ENCODE peak calls at places on chromosomes 16 and 17, in ten cellular contexts. N is aorta, X is IMR-90, F is gastrocnemius medialis, A is lower lobe of right lung, D is thoracic aorta, B is A549, G is adipocyte, M is cardiac muscle cell, W is WERI-Rb-1. K is an unnamed sample. For H3K9me3, the result is how much of the 10 kb centered on the place peaks cover.

GRCh38 chr17:15662726-15663125 is 21.4 kb downstream of the TRIM16 start:
- DNase-seq in N (no peak), X (no peak), F (no peak), A (no peak), D (no peak), B (no peak), G (no peak), M (peak), W (no peak), K (no peak)

GRCh38 chr17:60231691-60232090 is 81.9 kb downstream of the CA4 start:
- DNase-seq in N (no peak), X (peak), F (no peak), A (no peak), D (no peak), B (no peak), G (peak), M (peak), W (no peak), K (peak)

GRCh38 chr17:73334771-73335513 is 23.1 kb upstream of the CDC42EP4 start:
- DNase-seq in N (no peak), X (no peak), F (no peak), A (no peak), D (no peak), B (no peak), G (no peak), M (no peak), W (peak), K (no peak)

GRCh38 chr17:39722965-39723848 is 7.1 kb downstream of the MIEN1 start:
- DNase-seq in N (peak), X (no peak), F (no peak), A (no peak), D (no peak), B (peak), G (no peak), M (no peak), W (no peak), K (no peak)

GRCh38 chr17:34412965-34413441 is 50.0 kb upstream of the CCL1 start:
- DNase-seq in N (no peak), X (peak), F (no peak), A (no peak), D (no peak), B (no peak), G (peak), M (peak), W (no peak), K (no peak)

GRCh38 chr17:31374503-31374902 is 17.0 kb upstream of the RAB11FIP4 start:
- DNase-seq in N (no peak), X (no peak), F (no peak), A (no peak), D (no peak), B (no peak), G (no peak), M (no peak), W (no peak), K (no peak)

GRCh38 chr17:32256695-32257013 is 9.0 kb upstream of the RHBDL3 start:
- DNase-seq in N (no peak), X (no peak), F (no peak), A (no peak), D (no peak), B (no peak), G (no peak), M (no peak), W (no peak), K (no peak)

GRCh38 chr16:77480671-77481315 is 46.0 kb upstream of the ADAMTS18 start:
- DNase-seq in N (no peak), X (no peak), F (no peak), A (no peak), D (no peak), B (no peak), G (no peak), M (no peak), W (no peak), K (no peak)

GRCh38 chr17:4142107-4142900 is 526 bp downstream of the ZZEF1 start:
- DNase-seq in N (peak), X (peak), F (no peak), A (peak), D (no peak), B (no peak), G (peak), M (peak), W (peak), K (peak)

DNA sequence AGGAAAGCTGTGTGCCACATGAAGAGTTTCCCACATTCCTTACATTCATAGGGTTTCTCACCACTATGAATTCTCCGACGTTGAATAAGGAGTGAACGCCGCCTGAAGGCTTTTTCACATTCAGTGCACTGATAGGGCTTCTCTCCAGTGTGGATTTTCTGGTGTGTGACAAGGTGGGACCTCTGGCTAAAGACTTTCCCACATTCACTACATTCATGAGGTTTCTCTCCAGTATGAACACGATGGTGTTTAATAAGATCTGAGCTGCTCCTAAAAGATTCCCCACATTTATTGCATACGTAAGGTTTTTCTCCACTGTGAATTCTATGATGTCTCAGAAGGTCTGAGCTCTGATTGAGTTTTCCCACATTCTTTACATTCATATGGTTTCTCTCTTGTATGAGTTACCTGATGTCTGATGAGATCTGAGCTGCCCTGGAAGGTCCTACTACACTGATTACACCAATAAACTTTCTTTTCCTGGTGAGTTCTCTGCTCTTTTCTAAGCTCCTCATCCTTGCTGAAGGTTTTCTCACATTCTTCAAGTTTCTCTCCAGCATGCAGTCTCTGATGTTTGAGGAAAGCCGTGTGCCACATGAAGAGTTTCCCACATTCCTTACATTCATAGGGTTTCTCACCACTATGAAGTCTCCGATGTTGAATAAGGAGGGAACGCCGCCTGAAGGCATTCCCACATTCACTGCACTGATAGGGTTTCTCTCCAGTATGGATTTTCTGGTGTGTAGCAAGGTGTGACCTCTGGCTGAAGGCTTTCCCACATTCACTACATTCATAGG is 10.0 kb downstream of the ZNF594 start:
- DNase-seq in N (no peak), X (no peak), F (no peak), A (no peak), D (no peak), B (no peak), G (no peak), M (no peak), W (no peak), K (no peak)
- H3K9me3 ChIP-seq in N (under half), X (half or more), F (half or more), A (half or more), D (half or more), B (half or more), G (half or more), M (under half), W (half or more), K (half or more)

GRCh38 chr16:88624977-88625576 is 13.3 kb upstream of the IL17C start:
- DNase-seq in N (no peak), X (no peak), F (no peak), A (no peak), D (no peak), B (no peak), G (no peak), M (no peak), W (no peak), K (no peak)
- H3K9me3 ChIP-seq in N (under half), X (under half), F (under half), A (under half), D (under half), B (under half), G (under half), M (under half), W (under half), K (under half)

GRCh38 chr16:75942351-75942750 is 216.1 kb upstream of the CPHXL start:
- DNase-seq in N (no peak), X (no peak), F (no peak), A (no peak), D (no peak), B (no peak), G (no peak), M (no peak), W (no peak), K (no peak)

GRCh38 chr16:75942901-75943300 is 216.6 kb upstream of the CPHXL start:
- DNase-seq in N (no peak), X (no peak), F (no peak), A (no peak), D (no peak), B (no peak), G (no peak), M (no peak), W (no peak), K (no peak)

GRCh38 chr16:75943705-75944514 is 217.6 kb upstream of the CPHXL start:
- DNase-seq in N (no peak), X (no peak), F (no peak), A (no peak), D (no peak), B (no peak), G (no peak), M (no peak), W (no peak), K (no peak)

DNA sequence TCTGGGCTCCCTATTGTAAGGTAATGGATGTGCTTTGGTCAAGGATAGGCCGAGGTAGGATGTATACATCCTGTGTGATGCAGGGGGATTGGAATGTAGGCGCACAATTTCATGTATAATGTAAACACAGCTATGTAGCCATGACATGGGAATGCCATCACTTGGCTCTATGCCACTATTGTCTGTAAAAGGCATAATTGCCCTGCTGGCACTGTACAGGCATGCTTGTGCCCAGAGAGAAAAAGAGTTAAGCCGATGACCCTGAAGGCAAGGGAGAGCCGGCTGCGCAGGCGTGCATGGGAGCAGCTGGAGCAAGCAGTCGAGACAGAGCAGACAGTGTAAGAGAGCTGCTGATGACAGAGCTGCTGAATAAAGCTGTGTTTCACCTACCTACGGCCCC is 212.5 kb upstream of the CPHXL start:
- DNase-seq in N (no peak), X (peak), F (no peak), A (no peak), D (no peak), B (no peak), G (no peak), M (no peak), W (no peak), K (peak)
- H3K9me3 ChIP-seq in N (under half), X (under half), F (under half), A (under half), D (under half), B (under half), G (under half), M (under half), W (under half), K (under half)

DNA sequence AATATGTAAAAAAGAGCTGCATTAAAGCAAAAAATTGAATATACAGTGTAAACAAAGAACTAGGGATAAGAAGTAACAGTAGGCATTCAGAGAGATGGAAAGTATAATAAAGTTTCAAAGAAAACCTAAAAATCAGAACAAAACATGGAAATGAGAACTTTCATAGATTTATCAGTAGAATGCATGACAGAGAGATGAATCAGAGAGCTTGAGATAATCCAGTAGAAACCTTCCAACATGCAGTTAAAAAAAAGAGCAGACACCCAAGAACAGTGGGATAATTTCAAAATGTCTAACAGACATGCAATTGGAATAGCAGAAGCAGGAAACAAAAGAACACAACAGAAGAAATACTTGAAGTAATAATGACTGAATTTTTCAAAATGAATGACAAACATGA is 1384.2 kb downstream of the CDH11 start:
- DNase-seq in N (no peak), X (no peak), F (no peak), A (no peak), D (no peak), B (no peak), G (peak), M (peak), W (no peak), K (peak)
- H3K9me3 ChIP-seq in N (under half), X (under half), F (under half), A (under half), D (under half), B (under half), G (under half), M (under half), W (under half), K (under half)

GRCh38 chr16:87150359-87151280 is 166.6 kb downstream of the C16orf95 start:
- DNase-seq in N (no peak), X (no peak), F (no peak), A (no peak), D (no peak), B (no peak), G (peak), M (no peak), W (no peak), K (no peak)
- H3K9me3 ChIP-seq in N (under half), X (under half), F (under half), A (under half), D (under half), B (under half), G (under half), M (under half), W (under half), K (under half)

GRCh38 chr17:21678451-21679081 is 13.8 kb upstream of the KCNJ18 start:
- DNase-seq in N (no peak), X (no peak), F (no peak), A (no peak), D (no peak), B (no peak), G (no peak), M (no peak), W (no peak), K (no peak)
- H3K9me3 ChIP-seq in N (under half), X (half or more), F (under half), A (under half), D (under half), B (under half), G (under half), M (under half), W (under half), K (under half)

GRCh38 chr17:22128171-22128570 is 435.8 kb downstream of the KCNJ18 start:
- DNase-seq in N (no peak), X (no peak), F (no peak), A (no peak), D (no peak), B (no peak), G (no peak), M (no peak), W (no peak), K (no peak)
- H3K9me3 ChIP-seq in N (under half), X (under half), F (under half), A (under half), D (under half), B (under half), G (under half), M (under half), W (under half), K (under half)

GRCh38 chr16:64419832-64420231 is 702.0 kb downstream of the CDH11 start:
- DNase-seq in N (no peak), X (no peak), F (no peak), A (no peak), D (no peak), B (no peak), G (no peak), M (no peak), W (no peak), K (no peak)
- H3K9me3 ChIP-seq in N (under half), X (under half), F (under half), A (under half), D (under half), B (under half), G (under half), M (under half), W (under half), K (under half)

DNA sequence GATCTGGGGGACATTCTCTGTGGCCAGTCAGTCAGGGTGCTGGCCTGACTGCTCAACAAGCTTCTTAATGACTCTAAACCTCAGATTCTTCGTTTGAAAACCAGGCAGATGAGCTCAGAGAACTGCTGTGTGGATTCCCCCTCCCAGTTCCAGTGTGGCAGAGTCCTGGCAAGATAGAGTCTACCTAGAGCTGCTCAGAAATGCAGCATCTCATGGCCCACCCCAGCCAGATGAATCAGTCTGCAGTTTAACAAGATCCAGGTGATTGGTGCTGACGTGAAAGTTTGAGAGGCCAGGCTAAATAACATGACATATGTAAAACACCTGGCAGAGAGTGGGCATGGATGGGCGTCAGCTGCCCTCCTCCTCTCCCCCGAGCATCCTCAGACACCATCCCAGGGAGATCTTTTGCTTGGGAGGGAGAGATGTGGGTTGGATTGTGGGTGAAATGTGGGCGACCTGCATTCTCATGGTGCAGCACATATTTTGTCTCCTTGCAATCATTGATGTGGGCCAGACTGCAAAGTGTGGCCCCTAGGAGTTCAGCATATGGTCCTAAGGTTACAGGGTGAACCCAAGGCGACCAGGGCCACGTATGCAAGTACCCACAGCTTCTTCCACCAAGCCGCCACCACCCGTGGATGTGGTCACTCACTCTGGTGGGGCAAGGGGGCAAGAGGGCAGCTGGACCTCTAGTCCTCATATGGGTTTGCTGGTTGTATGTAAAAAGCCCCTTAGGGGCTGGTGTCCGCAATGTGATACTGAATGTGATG is 19.5 kb downstream of the SOCS3 start:
- DNase-seq in N (no peak), X (no peak), F (no peak), A (no peak), D (no peak), B (no peak), G (no peak), M (no peak), W (no peak), K (no peak)
- H3K9me3 ChIP-seq in N (under half), X (under half), F (under half), A (under half), D (under half), B (under half), G (under half), M (under half), W (under half), K (under half)

DNA sequence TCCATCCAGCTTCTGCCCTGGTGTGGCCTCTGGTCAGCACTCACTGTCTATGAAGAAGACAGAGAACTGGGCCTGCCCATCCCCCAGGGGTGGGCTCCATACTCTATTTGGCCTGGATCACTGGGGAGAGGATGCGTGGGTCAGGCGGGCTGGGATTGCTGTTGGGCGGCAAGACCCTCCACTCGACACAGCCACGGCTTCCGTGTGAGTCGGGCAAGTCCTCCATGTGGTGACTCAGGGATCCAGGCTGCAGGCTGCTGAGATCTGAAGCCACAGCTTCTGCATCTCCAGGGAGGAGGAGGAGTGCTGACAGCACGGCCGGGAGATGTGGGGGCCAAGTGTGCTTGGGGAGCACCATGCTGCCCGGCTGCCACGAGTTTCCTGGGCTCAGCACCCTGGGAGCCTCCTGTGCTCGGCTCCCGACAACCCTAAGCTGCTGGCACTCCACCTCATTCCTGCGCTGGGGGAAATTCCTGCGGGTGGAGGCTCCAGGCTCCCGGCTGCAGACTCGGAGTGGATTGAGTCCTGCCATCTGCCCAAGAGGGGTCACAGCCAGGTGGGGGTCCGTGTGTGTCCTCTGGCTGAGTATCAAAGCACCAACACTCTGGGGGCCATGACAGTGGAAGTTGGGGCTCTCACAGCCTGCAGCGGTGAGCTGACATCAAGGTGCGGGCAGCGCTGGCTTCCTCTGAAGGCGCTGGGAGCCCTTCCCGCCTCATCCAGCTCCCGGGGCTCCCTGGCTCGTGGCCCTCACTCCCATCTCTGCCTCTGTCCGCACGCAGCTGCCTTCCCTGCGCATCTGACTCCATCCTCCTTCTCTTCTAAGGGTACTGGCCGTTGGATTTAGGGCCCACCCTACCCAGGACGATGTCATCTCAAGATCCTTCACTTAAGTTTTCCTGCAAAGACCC is 24.4 kb upstream of the CBFA2T3 start:
- DNase-seq in N (no peak), X (no peak), F (no peak), A (no peak), D (no peak), B (no peak), G (no peak), M (peak), W (no peak), K (no peak)
- H3K9me3 ChIP-seq in N (under half), X (under half), F (under half), A (under half), D (under half), B (under half), G (under half), M (under half), W (under half), K (under half)